ENCODE peak calls at places on chromosomes 2 and 18, in nine cellular contexts. Q is NCI-H2081; H is heart right ventricle; A is cardiac muscle cell; N is SHP77; P is GM10248; S is GM20000; L is naive thymus-derived CD8-positive, alpha-beta T cell; X is ELR. Y is an unnamed sample.

GRCh38 chr2:67840460-67841068 is 222.2 kb downstream of the C1D start:
- DNase-seq in P (peak), L (no peak), Q (peak), X (peak), S (peak), A (peak), H (peak), N (peak), Y (peak)

GRCh38 chr2:168456526-168457176 is 579 bp downstream of the CERS6 start:
- DNase-seq in N (peak), A (peak), Q (peak), H (peak), L (peak), X (peak), S (peak), P (no peak), Y (peak)

GRCh38 chr18:25734336-25734735 is 356.1 kb downstream of the SS18 start:
- DNase-seq in H (no peak), S (no peak), X (no peak), P (no peak), N (no peak), A (no peak), Q (no peak), L (no peak), Y (no peak)

GRCh38 chr2:46818141-46818552 is 97.5 kb downstream of the MCFD2 start:
- DNase-seq in S (no peak), N (no peak), X (no peak), H (peak), L (no peak), P (no peak), Q (no peak), A (peak), Y (no peak)

GRCh38 chr2:25833566-25833965 is 44.7 kb downstream of the ASXL2 start:
- DNase-seq in N (no peak), H (no peak), A (no peak), L (no peak), X (peak), P (no peak), S (no peak), Q (no peak), Y (no peak)

GRCh38 chr2:24813645-24814257 is 20.5 kb downstream of the CENPO start:
- DNase-seq in H (no peak), P (no peak), X (no peak), N (no peak), L (no peak), S (no peak), A (no peak), Q (no peak), Y (no peak)

GRCh38 chr2:99810241-99810640 is 320.4 kb upstream of the REV1 start:
- DNase-seq in N (no peak), P (no peak), A (no peak), X (no peak), S (no peak), H (no peak), L (no peak), Q (peak), Y (no peak)

GRCh38 chr2:199458017-199458805 is 472 bp upstream of the SATB2 start:
- DNase-seq in Q (peak), L (no peak), P (peak), N (peak), S (no peak), A (peak), H (no peak), X (peak), Y (no peak)

GRCh38 chr18:77061946-77062517 is 70.6 kb downstream of the MBP start:
- DNase-seq in Q (no peak), A (no peak), S (peak), H (no peak), X (no peak), L (peak), N (no peak), P (no peak), Y (no peak)

GRCh38 chr2:72132981-72133720 is 14.5 kb downstream of the CYP26B1 start:
- DNase-seq in X (no peak), N (no peak), A (no peak), S (no peak), H (no peak), L (no peak), P (no peak), Q (no peak), Y (no peak)

GRCh38 chr2:36333350-36334012 is 22.1 kb upstream of the CRIM1 start:
- DNase-seq in L (no peak), A (peak), X (no peak), P (no peak), H (no peak), S (no peak), N (no peak), Q (no peak), Y (peak)

GRCh38 chr2:209619782-209620181 is 151.8 kb upstream of the UNC80 start:
- DNase-seq in P (peak), Q (no peak), X (no peak), A (no peak), L (no peak), N (no peak), S (no peak), H (no peak), Y (no peak)

GRCh38 chr2:100350661-100351185 is 28.4 kb upstream of the LONRF2 start:
- DNase-seq in A (no peak), S (no peak), Q (no peak), X (no peak), L (no peak), H (no peak), N (no peak), P (no peak), Y (no peak)

GRCh38 chr2:127101048-127101611 is 5.8 kb downstream of the BIN1 start:
- DNase-seq in X (no peak), L (no peak), Q (no peak), H (no peak), N (no peak), S (no peak), A (no peak), P (no peak), Y (no peak)

GRCh38 chr2:61220768-61221167 is 58.8 kb downstream of the C2orf74 start:
- DNase-seq in P (no peak), Q (no peak), S (no peak), X (peak), L (no peak), H (no peak), N (no peak), A (no peak), Y (no peak)

GRCh38 chr2:127096280-127096679 is 10.7 kb downstream of the BIN1 start:
- DNase-seq in P (no peak), A (no peak), N (no peak), X (no peak), Q (no peak), H (no peak), L (no peak), S (no peak), Y (no peak)

GRCh38 chr2:179899666-179900065 is 38.3 kb upstream of the ZNF385B start:
- DNase-seq in L (no peak), X (no peak), H (no peak), Q (no peak), A (no peak), S (no peak), N (no peak), P (no peak), Y (no peak)

GRCh38 chr2:96618599-96619283 is 19.4 kb downstream of the KANSL3 start:
- DNase-seq in H (no peak), A (no peak), Q (no peak), X (no peak), L (no peak), N (no peak), S (no peak), P (no peak), Y (no peak)

GRCh38 chr2:47008381-47009280 is 93.0 kb upstream of the MCFD2 start:
- DNase-seq in N (no peak), L (no peak), X (no peak), Q (peak), A (peak), S (no peak), P (no peak), H (peak), Y (no peak)

GRCh38 chr2:8915941-8916340 is 78.5 kb upstream of the KIDINS220 start:
- DNase-seq in N (no peak), X (no peak), P (no peak), A (no peak), S (no peak), H (no peak), L (no peak), Q (no peak), Y (no peak)

GRCh38 chr2:8568543-8569302 is 113.1 kb upstream of the ID2 start:
- DNase-seq in X (no peak), P (no peak), A (no peak), Q (no peak), L (no peak), N (no peak), S (no peak), H (no peak), Y (no peak)

GRCh38 chr18:68083776-68084175 is 567.3 kb upstream of the DSEL start:
- DNase-seq in A (no peak), N (no peak), H (no peak), P (no peak), L (no peak), X (no peak), S (no peak), Q (no peak), Y (no peak)

GRCh38 chr2:120651818-120652217 is 83.8 kb upstream of the GLI2 start:
- DNase-seq in H (no peak), A (no peak), P (no peak), Q (no peak), S (no peak), X (no peak), L (no peak), N (no peak), Y (no peak)

GRCh38 chr2:160322320-160322719 is 122.2 kb upstream of the ITGB6 start:
- DNase-seq in P (no peak), H (no peak), X (no peak), S (no peak), N (no peak), L (no peak), Q (no peak), A (no peak), Y (no peak)